ENCODE peak calls at places on chromosome 17, in four cellular contexts. One of them, this sample, is unnamed. For H3K36me3, the result is how much of the 10 kb centered on the place peaks cover.

GRCh38 chr17:44322236-44322895 is 2.3 kb downstream of the SLC25A39 start:
- DNase-seq in transverse colon: no peak
- DNase-seq in thoracic aorta: no peak
- DNase-seq in left ventricle myocardium inferior: no peak
- DNase-seq in this sample: no peak

GRCh38 chr17:77830816-77831490 is 127.5 kb upstream of the TNRC6C start:
- DNase-seq in transverse colon: no peak
- DNase-seq in left ventricle myocardium inferior: no peak
- DNase-seq in thoracic aorta: no peak
- DNase-seq in this sample: no peak

GRCh38 chr17:50188521-50189395 is 12.7 kb downstream of the COL1A1 start:
- DNase-seq in transverse colon: no peak
- DNase-seq in thoracic aorta: no peak
- DNase-seq in left ventricle myocardium inferior: no peak
- DNase-seq in this sample: no peak

GRCh38 chr17:5563451-5563850 is 20.9 kb downstream of the NLRP1 start:
- DNase-seq in thoracic aorta: no peak
- DNase-seq in left ventricle myocardium inferior: no peak
- DNase-seq in transverse colon: no peak
- DNase-seq in this sample: no peak

GRCh38 chr17:73316919-73317505 is 5.2 kb upstream of the CDC42EP4 start:
- DNase-seq in left ventricle myocardium inferior: no peak
- DNase-seq in thoracic aorta: no peak
- DNase-seq in transverse colon: no peak
- DNase-seq in this sample: peak

GRCh38 chr17:8964801-8965393 is 610 bp downstream of the PIK3R5 start:
- DNase-seq in thoracic aorta: no peak
- DNase-seq in left ventricle myocardium inferior: no peak
- DNase-seq in transverse colon: no peak
- DNase-seq in this sample: peak

GRCh38 chr17:795276-795675 is 13.1 kb downstream of the MRM3 start:
- DNase-seq in left ventricle myocardium inferior: no peak
- DNase-seq in thoracic aorta: no peak
- DNase-seq in transverse colon: no peak
- DNase-seq in this sample: no peak

GRCh38 chr17:81601525-81602120 is 35.3 kb downstream of the NPLOC4 start:
- DNase-seq in thoracic aorta: no peak
- DNase-seq in left ventricle myocardium inferior: no peak
- DNase-seq in transverse colon: peak
- DNase-seq in this sample: no peak

GRCh38 chr17:50048988-50049387 is 6.9 kb upstream of the ITGA3 start:
- DNase-seq in left ventricle myocardium inferior: no peak
- DNase-seq in thoracic aorta: no peak
- DNase-seq in transverse colon: no peak
- DNase-seq in this sample: no peak

GRCh38 chr17:81129289-81129688 is 36.0 kb upstream of the PVALEF start:
- DNase-seq in transverse colon: no peak
- DNase-seq in left ventricle myocardium inferior: no peak
- DNase-seq in thoracic aorta: no peak
- DNase-seq in this sample: no peak

DNA sequence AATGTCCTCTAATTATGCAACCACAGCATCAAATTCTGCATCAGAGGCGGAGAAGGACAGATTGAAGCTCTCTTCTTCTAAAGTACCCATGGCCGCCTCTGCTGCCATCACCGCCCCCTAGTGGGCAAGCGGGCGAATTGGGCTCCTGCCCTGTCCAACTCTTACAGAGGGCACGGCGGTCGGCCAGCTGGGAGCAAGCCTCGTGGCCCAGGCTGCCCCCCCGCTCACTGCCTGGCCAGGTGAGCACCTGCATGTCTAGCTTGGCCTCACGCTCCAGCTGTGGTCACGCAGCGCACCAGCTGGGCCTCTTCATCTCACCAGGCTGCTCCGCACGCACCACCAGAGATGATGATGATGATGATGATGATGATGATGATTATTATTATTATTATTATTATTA is 146.1 kb upstream of the TOM1L1 start:
- DNase-seq in left ventricle myocardium inferior: no peak
- DNase-seq in transverse colon: no peak
- DNase-seq in thoracic aorta: no peak
- DNase-seq in this sample: no peak
- TF ChIP-seq CTCF in left ventricle myocardium inferior: no peak
- TF ChIP-seq CTCF in transverse colon: no peak
- TF ChIP-seq CTCF in thoracic aorta: no peak
- TF ChIP-seq CTCF in this sample: peak

DNA sequence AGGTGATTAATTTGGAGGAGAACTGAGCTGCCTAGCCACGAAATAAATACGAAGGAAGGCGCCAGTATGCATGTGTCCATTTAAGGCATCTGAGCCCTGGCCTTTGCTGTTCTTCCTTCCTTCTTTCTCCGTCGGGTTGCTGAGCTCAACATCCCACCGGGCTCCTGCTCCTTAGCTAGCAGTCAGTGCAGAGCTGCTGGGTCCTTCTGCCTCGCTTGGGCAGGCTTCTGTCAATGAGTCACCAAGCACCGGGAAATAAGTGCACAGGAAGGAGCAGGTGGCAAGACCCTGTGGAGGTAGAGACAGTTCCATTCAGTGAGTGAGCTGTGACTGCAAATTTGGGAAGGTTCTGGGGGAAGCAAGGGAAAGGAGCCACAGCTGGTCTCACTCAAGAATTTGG is 120.7 kb downstream of the CCDC182 start:
- DNase-seq in left ventricle myocardium inferior: no peak
- DNase-seq in thoracic aorta: no peak
- DNase-seq in transverse colon: no peak
- DNase-seq in this sample: no peak
- H3K36me3 ChIP-seq in left ventricle myocardium inferior: under half
- H3K36me3 ChIP-seq in thoracic aorta: under half
- H3K36me3 ChIP-seq in transverse colon: under half
- H3K36me3 ChIP-seq in this sample: under half

DNA sequence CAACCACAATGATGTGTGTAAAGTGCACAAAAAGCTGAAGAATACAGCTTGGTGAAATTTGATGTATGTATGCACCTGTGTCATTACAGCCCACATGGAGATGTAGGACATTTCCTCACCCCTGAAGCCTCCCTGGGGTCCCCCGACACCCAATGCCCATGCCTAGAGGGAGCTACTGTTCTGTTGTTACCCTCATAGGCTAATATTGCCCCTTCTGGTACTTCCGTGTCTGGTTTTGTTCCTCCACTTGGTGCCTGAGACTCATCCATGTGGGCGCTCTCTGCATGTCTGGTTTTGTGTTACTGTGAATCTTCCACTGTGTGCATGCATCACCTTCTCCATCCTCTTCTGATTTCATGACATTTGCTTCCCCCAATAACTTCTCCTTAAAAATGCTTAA is 18.6 kb downstream of the TNFRSF13B start:
- DNase-seq in thoracic aorta: no peak
- DNase-seq in transverse colon: no peak
- DNase-seq in left ventricle myocardium inferior: no peak
- DNase-seq in this sample: no peak
- TF ChIP-seq CTCF in thoracic aorta: no peak
- TF ChIP-seq CTCF in transverse colon: no peak
- TF ChIP-seq CTCF in left ventricle myocardium inferior: no peak
- TF ChIP-seq CTCF in this sample: no peak

GRCh38 chr17:39994448-39994847 is 13.8 kb downstream of the PSMD3 start:
- DNase-seq in thoracic aorta: no peak
- DNase-seq in left ventricle myocardium inferior: no peak
- DNase-seq in transverse colon: no peak
- DNase-seq in this sample: no peak
- H3K36me3 ChIP-seq in thoracic aorta: half or more
- H3K36me3 ChIP-seq in left ventricle myocardium inferior: half or more
- H3K36me3 ChIP-seq in transverse colon: half or more
- H3K36me3 ChIP-seq in this sample: under half

This sample was measured in GM06990.